ENCODE peak calls at places on chromosome 18, in seven cellular contexts. Y is MM.1S, G is GM23248, L is PC-3, F is GM23338, H is neural progenitor cell, K is HCT116. N is an unnamed sample. For H3K36me3, the result is how much of the 10 kb centered on the place peaks cover.

GRCh38 chr18:33744032-33744697 is 166.1 kb downstream of the ASXL3 start:
- DNase-seq in Y (no peak), L (no peak), F (peak), H (no peak), G (no peak), K (no peak), N (no peak)

GRCh38 chr18:58670561-58671121 is 624 bp upstream of the MALT1 start:
- DNase-seq in G (no peak), F (peak), Y (no peak), H (peak), L (peak), K (peak), N (peak)

GRCh38 chr18:14969507-14969906 is 221.5 kb downstream of the ANKRD30B start:
- DNase-seq in H (no peak), G (no peak), L (no peak), K (no peak), Y (no peak), F (no peak), N (no peak)

GRCh38 chr18:486929-487328 is 13.6 kb downstream of the COLEC12 start:
- DNase-seq in G (no peak), K (no peak), H (no peak), Y (no peak), F (no peak), L (peak), N (no peak)

GRCh38 chr18:77012751-77013550 is 119.6 kb downstream of the MBP start:
- DNase-seq in Y (no peak), F (no peak), L (no peak), K (no peak), G (no peak), H (no peak), N (no peak)

GRCh38 chr18:52907522-52907921 is 567.5 kb downstream of the DCC start:
- DNase-seq in Y (no peak), G (no peak), K (no peak), L (no peak), F (peak), H (no peak), N (no peak)

GRCh38 chr18:30775629-30776028 is 266.9 kb downstream of the DSC3 start:
- DNase-seq in H (peak), G (no peak), F (peak), Y (peak), L (no peak), K (no peak), N (no peak)

GRCh38 chr18:76450452-76450851 is 44.6 kb downstream of the ZNF516 start:
- DNase-seq in Y (no peak), K (no peak), H (no peak), F (peak), G (peak), L (peak), N (no peak)

GRCh38 chr18:59512025-59512710 is 153.1 kb upstream of the LMAN1 start:
- DNase-seq in F (no peak), Y (no peak), G (no peak), L (no peak), K (no peak), H (no peak), N (no peak)

GRCh38 chr18:56903686-56904085 is 243.2 kb upstream of the BOD1L2 start:
- DNase-seq in L (no peak), K (no peak), F (no peak), G (no peak), Y (no peak), H (no peak), N (no peak)

GRCh38 chr18:58056159-58056558 is 12.1 kb downstream of the NEDD4L start:
- DNase-seq in K (no peak), Y (no peak), G (no peak), L (no peak), H (no peak), F (no peak), N (no peak)

GRCh38 chr18:61948196-61948800 is 55.5 kb upstream of the RNF152 start:
- DNase-seq in L (no peak), G (peak), H (peak), K (no peak), F (no peak), Y (no peak), N (no peak)

GRCh38 chr18:596288-596881 is 403 bp upstream of the CLUL1 start:
- DNase-seq in L (peak), F (peak), K (peak), Y (peak), H (peak), G (peak), N (peak)

GRCh38 chr18:65235966-65236634 is 514.7 kb upstream of the CDH7 start:
- DNase-seq in H (no peak), K (no peak), Y (peak), G (no peak), F (no peak), L (peak), N (peak)

GRCh38 chr18:73663581-73663980 is 484.1 kb downstream of the FBXO15 start:
- DNase-seq in L (peak), F (no peak), H (no peak), K (no peak), Y (no peak), G (no peak), N (no peak)

GRCh38 chr18:6929370-6930102 is 188.1 kb downstream of the LAMA1 start:
- DNase-seq in H (no peak), Y (no peak), K (no peak), G (no peak), L (no peak), F (peak), N (no peak)

GRCh38 chr18:72667932-72668331 is 123.8 kb upstream of the CBLN2 start:
- DNase-seq in H (no peak), K (no peak), G (no peak), Y (no peak), F (no peak), L (no peak), N (no peak)

GRCh38 chr18:2912357-2913299 is 65.8 kb downstream of the EMILIN2 start:
- DNase-seq in L (no peak), H (no peak), K (no peak), F (peak), Y (no peak), G (no peak), N (no peak)

GRCh38 chr18:22667616-22668422 is 250.1 kb upstream of the CTAGE1 start:
- DNase-seq in Y (no peak), F (no peak), G (peak), L (peak), K (peak), H (no peak), N (no peak)

GRCh38 chr18:61502472-61502871 is 169.2 kb downstream of the CDH20 start:
- DNase-seq in F (peak), G (peak), H (peak), L (peak), Y (peak), K (peak), N (peak)

GRCh38 chr18:25896178-25896780 is 194.1 kb downstream of the SS18 start:
- DNase-seq in H (peak), F (peak), G (peak), K (peak), L (peak), Y (peak), N (peak)

GRCh38 chr18:56606623-56607022 is 31.8 kb downstream of the TXNL1 start:
- DNase-seq in K (no peak), L (no peak), Y (no peak), H (no peak), G (no peak), F (no peak), N (no peak)

GRCh38 chr18:77062518-77063003 is 70.0 kb downstream of the MBP start:
- DNase-seq in L (no peak), K (no peak), Y (peak), F (no peak), H (no peak), G (no peak), N (no peak)

GRCh38 chr18:3046216-3046808 is 33.4 kb upstream of the LPIN2 start:
- DNase-seq in H (peak), Y (no peak), K (no peak), G (no peak), L (no peak), F (no peak), N (no peak)

GRCh38 chr18:64097497-64097896 is 51.4 kb downstream of the LINC00305 start:
- DNase-seq in K (no peak), Y (no peak), G (peak), F (no peak), H (no peak), L (peak), N (no peak)

GRCh38 chr18:74784791-74785190 is 187.1 kb downstream of the ZNF407 start:
- DNase-seq in F (no peak), G (no peak), Y (no peak), K (no peak), H (no peak), L (no peak), N (no peak)

GRCh38 chr18:54802686-54803395 is 25.4 kb upstream of the RAB27B start:
- DNase-seq in Y (no peak), L (no peak), G (no peak), K (no peak), H (no peak), F (no peak), N (no peak)

GRCh38 chr18:5106730-5107129 is 90.3 kb downstream of the AKAIN1 start:
- DNase-seq in G (peak), F (peak), H (peak), L (peak), Y (peak), K (no peak), N (no peak)

GRCh38 chr18:7658701-7659100 is 91.6 kb downstream of the PTPRM start:
- DNase-seq in F (no peak), K (no peak), G (no peak), H (no peak), L (no peak), Y (no peak), N (no peak)

GRCh38 chr18:61702007-61702406 is 190.8 kb downstream of the RNF152 start:
- DNase-seq in H (no peak), L (peak), F (no peak), G (peak), Y (no peak), K (no peak), N (no peak)

GRCh38 chr18:77376043-77376732 is 126.5 kb downstream of the GALR1 start:
- DNase-seq in K (no peak), G (no peak), F (peak), Y (no peak), H (no peak), L (peak), N (no peak)

GRCh38 chr18:13099113-13099512 is 108.0 kb downstream of the CEP192 start:
- DNase-seq in L (no peak), H (no peak), Y (no peak), G (no peak), K (no peak), F (no peak), N (no peak)

GRCh38 chr18:13101659-13101992 is 110.5 kb downstream of the CEP192 start:
- DNase-seq in K (no peak), H (no peak), G (no peak), Y (no peak), L (no peak), F (no peak), N (no peak)

GRCh38 chr18:13105059-13105458 is 113.5 kb upstream of the LDLRAD4 start:
- DNase-seq in G (no peak), L (no peak), H (no peak), F (no peak), Y (no peak), K (no peak), N (no peak)

GRCh38 chr18:13103366-13103765 is 112.2 kb downstream of the CEP192 start:
- DNase-seq in H (no peak), F (peak), K (peak), L (peak), G (peak), Y (no peak), N (no peak)

DNA sequence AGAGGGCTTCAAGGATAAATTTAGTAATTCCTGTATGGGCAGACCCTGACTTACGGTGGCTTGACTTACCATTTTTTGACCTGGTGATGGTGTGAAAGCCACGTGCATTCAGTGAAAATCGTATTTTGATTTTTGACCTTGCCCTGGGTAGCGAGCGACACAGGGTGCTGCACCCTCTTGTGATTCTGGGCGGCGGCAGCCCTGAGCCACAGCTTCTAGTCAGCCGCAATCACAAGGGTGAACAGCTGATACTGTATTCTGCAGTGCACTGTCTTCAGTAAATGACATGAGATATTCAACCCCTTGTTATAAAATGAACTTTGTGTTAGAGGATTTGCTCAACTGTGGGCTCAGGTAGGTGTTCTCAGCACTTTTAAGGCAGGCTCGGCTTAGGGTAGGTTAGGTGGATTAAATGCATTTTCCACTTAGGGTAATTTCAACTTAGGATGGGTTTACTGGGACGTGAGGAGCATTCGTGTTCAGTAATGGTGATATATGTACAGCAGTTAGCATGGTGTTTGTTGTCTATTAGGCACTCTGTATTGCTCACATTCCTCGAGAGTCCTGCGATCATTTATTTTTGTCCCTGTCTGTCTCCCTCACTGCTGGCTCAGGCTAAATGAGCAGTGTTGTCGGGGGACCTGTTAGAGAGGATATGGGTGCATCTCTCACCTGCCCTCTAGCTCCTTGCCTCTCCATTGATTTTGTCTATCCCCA is 109.9 kb downstream of the CEP192 start:
- DNase-seq in L (no peak), G (no peak), F (no peak), K (no peak), H (no peak), Y (no peak), N (no peak)
- H3K36me3 ChIP-seq in L (half or more), G (under half), F (under half), K (under half), H (under half), Y (under half), N (under half)

DNA sequence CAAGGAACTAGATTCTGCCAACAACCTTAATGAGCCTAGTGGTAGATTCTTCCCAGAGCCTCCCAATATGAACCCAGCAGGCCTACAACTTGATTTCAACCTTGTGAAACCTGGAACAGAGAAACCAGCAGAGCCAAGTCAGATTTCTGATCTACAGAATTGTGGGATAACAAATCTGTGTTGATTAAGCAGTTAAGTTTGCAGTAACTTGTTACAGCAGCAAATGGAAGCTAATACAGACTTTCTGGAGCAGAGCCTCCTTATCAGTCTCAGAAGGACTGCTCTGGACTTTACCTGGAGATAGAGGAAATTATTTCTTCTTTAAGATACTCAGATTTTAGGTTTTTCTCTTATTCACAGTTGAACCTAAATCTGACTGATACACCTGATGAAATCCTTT is 225.5 kb downstream of the DYM start:
- DNase-seq in G (no peak), F (no peak), K (no peak), L (no peak), Y (no peak), H (no peak), N (no peak)
- TF ChIP-seq EZH2phosphoT487 in G (no peak), F (no peak), K (no peak), L (no peak), Y (no peak), H (no peak), N (no peak)

DNA sequence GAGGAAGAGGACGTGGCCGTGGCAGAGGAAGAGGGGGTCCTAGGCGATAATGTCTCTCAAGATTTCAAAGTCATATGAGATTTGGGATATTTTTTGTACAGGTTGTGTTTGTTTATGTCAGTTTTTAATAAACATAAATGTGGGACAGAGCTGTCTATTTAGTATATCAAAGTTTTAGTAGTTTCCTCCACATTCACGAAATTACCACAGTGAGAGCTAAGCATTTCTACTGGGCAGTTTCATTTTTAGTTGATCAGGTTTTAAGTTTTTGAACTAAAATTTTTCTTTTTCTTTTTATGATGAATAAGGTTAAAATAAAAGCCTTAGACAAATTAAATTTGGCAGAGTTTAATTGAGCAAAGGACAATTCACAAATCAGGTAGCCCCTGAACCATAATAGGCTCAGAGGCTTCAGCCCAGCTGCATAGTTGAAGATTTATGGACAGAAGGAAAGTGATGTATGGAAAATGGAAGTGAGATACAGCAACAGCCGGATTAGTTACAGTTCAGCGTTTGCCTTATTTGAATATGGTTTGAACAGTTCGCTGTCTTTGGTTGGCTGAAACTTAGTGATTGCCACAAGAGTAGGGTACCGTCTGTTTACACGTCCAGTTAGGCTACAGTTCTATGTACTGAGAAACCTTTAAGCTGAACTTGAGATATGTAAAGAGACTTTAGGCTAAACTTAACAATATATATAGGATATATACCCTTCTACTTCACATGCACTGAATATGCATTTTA is 17.1 kb downstream of the SNRPD1 start:
- DNase-seq in G (no peak), Y (no peak), F (no peak), H (no peak), L (no peak), K (no peak), N (no peak)
- H3K36me3 ChIP-seq in G (under half), Y (under half), F (half or more), H (under half), L (half or more), K (under half), N (under half)

GRCh38 chr18:51890762-51891161 is 449.2 kb upstream of the DCC start:
- DNase-seq in Y (no peak), F (no peak), G (peak), H (no peak), K (no peak), L (peak), N (peak)
- TF ChIP-seq EZH2phosphoT487 in Y (no peak), F (no peak), G (no peak), H (no peak), K (no peak), L (no peak), N (no peak)

DNA sequence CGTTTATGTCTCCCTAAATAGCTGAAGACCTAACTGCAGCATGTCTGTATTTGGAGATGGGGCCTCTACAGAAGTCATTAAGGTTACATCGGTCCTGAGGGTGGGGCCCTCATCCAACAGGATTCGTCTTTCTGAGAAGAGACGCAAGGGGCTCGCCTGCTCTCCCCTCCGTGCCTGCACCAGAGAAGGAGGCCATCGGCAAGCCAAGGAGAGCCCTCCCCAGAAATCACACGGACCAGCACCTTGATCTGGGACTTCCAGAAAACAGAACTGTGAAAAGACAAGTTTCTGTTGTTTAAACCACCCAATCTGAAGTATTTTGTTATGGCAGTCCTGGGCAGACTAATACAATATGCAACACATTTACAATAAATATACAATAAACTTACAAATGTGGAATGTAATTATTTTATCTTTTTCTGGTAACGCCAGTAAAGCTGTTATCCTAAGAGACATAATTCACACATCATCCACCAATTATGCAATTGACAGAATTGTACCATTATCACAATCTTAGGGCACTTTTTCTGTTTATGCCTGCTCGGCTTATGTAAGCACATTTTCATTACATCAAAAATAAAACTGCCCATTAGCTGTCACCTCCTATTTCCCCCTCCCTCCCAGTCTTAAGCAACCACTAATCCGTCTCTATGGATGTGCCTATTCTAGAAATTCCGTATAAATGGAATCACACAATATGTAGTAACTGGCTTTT is 6.1 kb downstream of the HSBP1L1 start:
- DNase-seq in K (no peak), F (no peak), H (no peak), L (no peak), Y (no peak), G (no peak), N (no peak)
- H3K36me3 ChIP-seq in K (under half), F (under half), H (under half), L (under half), Y (under half), G (under half), N (under half)

DNA sequence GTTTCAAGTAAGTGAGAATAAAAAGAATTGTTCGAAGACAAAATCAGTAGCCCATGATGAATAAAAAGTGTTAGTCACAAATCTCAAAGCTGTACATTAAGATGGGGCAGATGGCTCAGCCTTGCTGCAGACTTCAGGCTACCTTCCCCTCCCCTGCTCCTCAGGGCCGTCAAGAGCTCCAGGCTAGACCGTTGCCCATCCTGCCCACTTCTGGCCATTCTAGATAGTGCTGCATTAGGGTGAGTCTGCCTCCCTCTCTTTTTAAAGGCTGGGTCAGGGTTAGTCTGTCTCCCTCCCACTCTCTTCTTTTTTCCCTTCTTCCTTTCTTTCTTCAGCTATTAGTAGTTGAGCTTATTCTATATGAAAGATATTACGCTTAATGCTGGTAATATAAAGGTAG is 86.0 kb downstream of the MAPRE2 start:
- DNase-seq in K (no peak), H (peak), F (peak), L (no peak), Y (no peak), G (no peak), N (no peak)
- TF ChIP-seq EZH2phosphoT487 in K (no peak), H (no peak), F (no peak), L (no peak), Y (no peak), G (no peak), N (no peak)